ENCODE peak calls at places on chromosomes 3 and 15, in eight cellular contexts. W is testis, Z is Peyer's patch, Q is mammary epithelial cell, U is NB4, P is sigmoid colon, R is SK-N-SH, S is MM.1S. H is an unnamed sample.

GRCh38 chr15:66042624-66043023 is 173.3 kb downstream of the RAB11A start:
- DNase-seq in R (no peak), Z (no peak), S (no peak), W (no peak), P (no peak), U (no peak), Q (peak; percentile 45), H (no peak)

GRCh38 chr3:185989511-185989910 is 51.7 kb upstream of the TRA2B start:
- DNase-seq in S (no peak), R (no peak), Q (no peak), P (no peak), Z (no peak), W (no peak), U (no peak), H (no peak)

GRCh38 chr3:155753038-155753647 is 8.3 kb upstream of the PLCH1 start:
- DNase-seq in P (no peak), W (no peak), Z (no peak), R (peak; percentile 32), Q (no peak), U (peak; percentile 61), S (peak; percentile 67), H (no peak)

GRCh38 chr3:8327739-8328138 is 173.9 kb upstream of the LMCD1 start:
- DNase-seq in P (no peak), S (no peak), Q (no peak), Z (no peak), U (no peak), W (no peak), R (no peak), H (no peak)

GRCh38 chr3:141828487-141829284 is 47.8 kb upstream of the ATP1B3 start:
- DNase-seq in S (no peak), Z (no peak), U (peak; percentile 23), P (no peak), Q (peak; percentile 79), R (no peak), W (no peak), H (no peak)

GRCh38 chr3:17795733-17796132 is 53.3 kb upstream of the TBC1D5 start:
- DNase-seq in R (no peak), U (no peak), Z (no peak), S (no peak), P (no peak), Q (peak; percentile 46), W (no peak), H (no peak)

GRCh38 chr3:188772886-188773285 is 398.9 kb upstream of the TPRG1 start:
- DNase-seq in Q (no peak), P (no peak), U (no peak), Z (no peak), R (no peak), W (peak; percentile 52), S (no peak), H (no peak)

GRCh38 chr3:158458464-158458863 is 112.5 kb upstream of the MLF1 start:
- DNase-seq in P (no peak), S (no peak), Q (peak; percentile 57), R (no peak), Z (no peak), W (no peak), U (no peak), H (no peak)

GRCh38 chr15:63892794-63893441 is 59.2 kb upstream of the HERC1 start:
- DNase-seq in Z (peak; percentile 85), S (no peak), P (no peak), R (no peak), W (no peak), Q (no peak), U (peak; percentile 98), H (no peak)

GRCh38 chr3:122938756-122939425 is 88.7 kb downstream of the SEMA5B start:
- DNase-seq in Z (no peak), S (no peak), Q (no peak), U (peak; percentile 56), P (no peak), R (no peak), W (peak; percentile 38), H (no peak)

GRCh38 chr3:46844851-46845250 is 18.4 kb downstream of the MYL3 start:
- DNase-seq in U (no peak), W (no peak), Q (no peak), S (no peak), R (peak; percentile 55), Z (no peak), P (no peak), H (no peak)

GRCh38 chr15:28079313-28079969 is 19.7 kb downstream of the OCA2 start:
- DNase-seq in P (no peak), W (no peak), Z (no peak), S (no peak), U (no peak), Q (no peak), R (no peak), H (no peak)

GRCh38 chr3:101179637-101180036 is 140.7 kb downstream of the IMPG2 start:
- DNase-seq in Q (no peak), U (no peak), R (no peak), Z (no peak), P (no peak), W (no peak), S (no peak), H (no peak)

GRCh38 chr3:30078736-30079135 is 527.7 kb upstream of the TGFBR2 start:
- DNase-seq in S (no peak), W (no peak), Z (no peak), P (no peak), U (no peak), R (no peak), Q (peak; percentile 73), H (no peak)

GRCh38 chr3:154324919-154325318 is 632 bp upstream of the DHX36 start:
- DNase-seq in R (no peak), U (peak; percentile 2), Z (no peak), W (peak; percentile 34), Q (no peak), P (no peak), S (peak; percentile 32), H (no peak)

GRCh38 chr3:193488741-193489140 is 66.0 kb downstream of the ATP13A4 start:
- DNase-seq in P (no peak), Q (no peak), R (no peak), S (no peak), W (no peak), Z (no peak), U (peak; percentile 24), H (no peak)

GRCh38 chr15:60859996-60860494 is 369.1 kb downstream of the RORA start:
- DNase-seq in Z (no peak), S (no peak), Q (peak; percentile 67), W (no peak), R (no peak), P (no peak), U (no peak), H (no peak)

GRCh38 chr3:184669578-184669977 is 42.3 kb downstream of the MAGEF1 start:
- DNase-seq in R (peak; percentile 63), U (no peak), Q (no peak), P (no peak), Z (no peak), W (no peak), S (no peak), H (no peak)

GRCh38 chr3:178948546-178948945 is 123.1 kb downstream of the ZMAT3 start:
- DNase-seq in W (no peak), S (no peak), U (no peak), Q (peak; percentile 20), Z (no peak), P (no peak), R (no peak), H (no peak)

GRCh38 chr3:131976448-131976847 is 58.4 kb downstream of the CPNE4 start:
- DNase-seq in S (no peak), R (no peak), Q (no peak), P (no peak), U (no peak), Z (no peak), W (no peak), H (no peak)

GRCh38 chr3:106824856-106825255 is 552.4 kb upstream of the CCDC54 start:
- DNase-seq in R (no peak), P (no peak), U (peak; percentile 10), S (no peak), Z (no peak), W (peak; percentile 62), Q (peak; percentile 49), H (no peak)

GRCh38 chr3:48694610-48695051 is 8.9 kb upstream of the NCKIPSD start:
- DNase-seq in W (peak; percentile 92), U (no peak), Z (no peak), P (peak; percentile 96), R (peak; percentile 41), S (no peak), Q (peak; percentile 85), H (peak; percentile 51)
- H3K4me3 ChIP-seq in W (peak overlapping the region; percentile 61), U (no peak overlapping the region), Z (peak overlapping the region; percentile 15), P (peak overlapping the region; percentile 41), R (no peak overlapping the region), S (no peak overlapping the region), Q (peak overlapping the region; percentile 30), H (peak overlapping the region; percentile 10)

GRCh38 chr3:96213393-96213792 is 601.0 kb upstream of the EPHA6 start:
- DNase-seq in R (no peak), U (no peak), P (no peak), Z (no peak), S (peak; percentile 10), W (no peak), Q (no peak), H (no peak)

GRCh38 chr3:96209703-96210102 is 604.7 kb upstream of the EPHA6 start:
- DNase-seq in W (no peak), P (no peak), Z (no peak), U (no peak), Q (peak; percentile 67), R (no peak), S (no peak), H (no peak)

GRCh38 chr3:96214941-96215340 is 599.5 kb upstream of the EPHA6 start:
- DNase-seq in S (no peak), W (no peak), U (no peak), R (no peak), Z (no peak), Q (no peak), P (no peak), H (no peak)
- TF ChIP-seq CTCF in S (no peak), W (no peak), U (no peak), R (no peak), Z (no peak), Q (no peak), P (no peak), H (no peak)

DNA sequence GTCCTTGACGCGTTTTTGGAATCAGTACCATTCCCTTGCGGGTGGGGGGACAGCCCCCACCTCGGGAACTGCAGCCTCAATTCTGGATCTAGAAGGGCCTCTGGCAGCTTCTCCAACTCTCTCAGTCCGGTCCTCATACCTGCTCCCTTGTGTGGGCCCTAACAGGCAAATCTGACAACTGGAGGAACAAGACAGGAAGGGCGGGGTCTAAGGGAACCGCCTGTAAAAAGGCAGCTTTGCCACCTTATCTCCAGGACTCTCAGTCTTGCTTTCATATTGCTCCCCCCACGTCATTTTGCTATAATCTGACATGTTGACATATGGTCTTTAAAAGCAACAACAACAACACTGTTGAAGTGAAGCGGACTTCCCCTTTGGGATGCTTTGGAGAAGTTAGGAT is 866 bp upstream of the CHRNB4 start:
- DNase-seq in W (no peak), S (no peak), U (no peak), P (no peak), Q (no peak), Z (no peak), R (no peak), H (no peak)
- H3K4me3 ChIP-seq in W (no peak overlapping the region), S (no peak overlapping the region), U (no peak overlapping the region), P (no peak overlapping the region), Q (no peak overlapping the region), Z (no peak overlapping the region), R (no peak overlapping the region), H (no peak overlapping the region)

DNA sequence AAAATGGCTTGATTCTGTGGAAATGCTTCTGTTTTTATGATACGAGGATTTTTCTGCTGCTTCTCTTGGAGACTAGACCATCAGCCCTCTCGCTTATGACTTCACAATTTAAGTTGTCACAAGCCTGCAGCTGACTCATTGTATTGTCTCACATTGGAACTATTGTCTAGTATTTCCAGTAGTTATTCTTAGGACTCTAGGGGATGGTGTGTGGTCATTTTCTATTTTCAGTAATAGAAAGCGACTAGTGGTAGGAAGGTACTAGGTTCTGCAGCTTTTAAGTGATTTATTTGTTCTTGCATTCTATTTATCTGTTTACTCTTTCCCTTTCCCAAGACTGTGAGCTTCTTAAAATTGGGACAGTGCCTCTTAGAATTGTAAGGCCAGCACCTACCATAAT is 66.3 kb upstream of the CRTC3 start:
- DNase-seq in Z (no peak), W (no peak), U (peak; percentile 10), P (no peak), Q (peak; percentile 64), S (peak; percentile 83), R (no peak), H (no peak)
- TF ChIP-seq CTCF in Z (no peak), W (no peak), U (no peak), P (no peak), Q (no peak), S (peak; percentile 6), R (peak; percentile 32), H (no peak)

H was measured in HFF-Myc.